ENCODE peak calls at places on chromosomes 7 and 10, in eight cellular contexts. Y, F, M, W, B, G, P and T are unnamed samples. For H3K4me1, the result is how much of the 10 kb centered on the place peaks cover.

GRCh38 chr7:6209340-6209739 is 63.1 kb downstream of the CYTH3 start:
- DNase-seq in F (no peak), M (no peak), G (no peak), Y (no peak), B (no peak), W (no peak), P (no peak), T (no peak)

GRCh38 chr7:44218418-44219201 is 17.8 kb downstream of the YKT6 start:
- DNase-seq in Y (no peak), M (peak), G (no peak), F (no peak), B (peak), W (no peak), P (no peak), T (no peak)

GRCh38 chr7:80659120-80660055 is 20.9 kb downstream of the CD36 start:
- DNase-seq in W (no peak), Y (no peak), P (no peak), M (peak), F (no peak), G (no peak), B (no peak), T (no peak)

GRCh38 chr10:26839966-26840627 is 20.7 kb downstream of the ABI1 start:
- DNase-seq in Y (no peak), B (no peak), P (no peak), W (no peak), G (no peak), M (peak), F (no peak), T (no peak)

GRCh38 chr7:44603208-44603607 is 3.2 kb upstream of the OGDH start:
- DNase-seq in M (no peak), F (no peak), Y (no peak), P (no peak), W (no peak), G (no peak), B (no peak), T (no peak)

GRCh38 chr10:93319855-93320254 is 162.3 kb downstream of the MYOF start:
- DNase-seq in W (no peak), G (no peak), B (no peak), M (no peak), Y (no peak), F (no peak), P (no peak), T (no peak)

GRCh38 chr10:110444009-110444347 is 53.7 kb upstream of the DUSP5 start:
- DNase-seq in B (no peak), P (no peak), W (peak), M (peak), G (peak), F (no peak), Y (no peak), T (no peak)

GRCh38 chr10:2989292-2989947 is 77.9 kb upstream of the PFKP start:
- DNase-seq in P (no peak), W (no peak), F (no peak), Y (no peak), G (no peak), M (no peak), B (no peak), T (no peak)

GRCh38 chr7:2863461-2864066 is 19.5 kb upstream of the GNA12 start:
- DNase-seq in G (peak), Y (peak), P (peak), W (peak), B (peak), F (peak), M (no peak), T (peak)

GRCh38 chr10:58963101-58963534 is 213.3 kb upstream of the PHYHIPL start:
- DNase-seq in W (no peak), F (no peak), P (no peak), Y (no peak), M (peak), G (no peak), B (no peak), T (no peak)

GRCh38 chr10:6473901-6474370 is 106.1 kb downstream of the PRKCQ start:
- DNase-seq in B (no peak), G (no peak), M (no peak), P (no peak), W (no peak), F (no peak), Y (no peak), T (no peak)

GRCh38 chr10:102237711-102238252 is 3.5 kb downstream of the PITX3 start:
- DNase-seq in F (no peak), W (no peak), B (no peak), G (no peak), Y (no peak), M (no peak), P (no peak), T (no peak)

GRCh38 chr10:83332695-83333094 is 806.6 kb upstream of the GHITM start:
- DNase-seq in W (no peak), P (no peak), B (no peak), M (no peak), G (no peak), F (no peak), Y (no peak), T (no peak)

GRCh38 chr10:77799352-77799751 is 127.2 kb downstream of the DLG5 start:
- DNase-seq in P (no peak), B (no peak), Y (no peak), W (no peak), M (no peak), G (no peak), F (no peak), T (no peak)

GRCh38 chr10:101080933-101081546 is 19.3 kb downstream of the KAZALD1 start:
- DNase-seq in G (no peak), M (peak), F (no peak), Y (no peak), P (no peak), B (no peak), W (no peak), T (no peak)

GRCh38 chr7:41059796-41060195 is 643.1 kb downstream of the INHBA start:
- DNase-seq in B (no peak), M (no peak), P (no peak), F (no peak), G (no peak), Y (no peak), W (no peak), T (no peak)

GRCh38 chr7:78395298-78396120 is 596.9 kb downstream of the PHTF2 start:
- DNase-seq in Y (no peak), B (no peak), P (no peak), F (no peak), W (no peak), G (no peak), M (no peak), T (no peak)

GRCh38 chr10:1572519-1573333 is 164.6 kb downstream of the ADARB2 start:
- DNase-seq in B (no peak), M (peak), G (no peak), F (no peak), W (no peak), P (no peak), Y (no peak), T (no peak)

GRCh38 chr10:75770634-75771081 is 339.2 kb downstream of the LRMDA start:
- DNase-seq in P (peak), G (peak), W (no peak), M (no peak), B (no peak), Y (no peak), F (no peak), T (no peak)

GRCh38 chr7:76512941-76513816 is 2.8 kb downstream of the UPK3B start:
- DNase-seq in F (peak), B (peak), P (peak), W (no peak), G (no peak), M (peak), Y (no peak), T (no peak)

DNA sequence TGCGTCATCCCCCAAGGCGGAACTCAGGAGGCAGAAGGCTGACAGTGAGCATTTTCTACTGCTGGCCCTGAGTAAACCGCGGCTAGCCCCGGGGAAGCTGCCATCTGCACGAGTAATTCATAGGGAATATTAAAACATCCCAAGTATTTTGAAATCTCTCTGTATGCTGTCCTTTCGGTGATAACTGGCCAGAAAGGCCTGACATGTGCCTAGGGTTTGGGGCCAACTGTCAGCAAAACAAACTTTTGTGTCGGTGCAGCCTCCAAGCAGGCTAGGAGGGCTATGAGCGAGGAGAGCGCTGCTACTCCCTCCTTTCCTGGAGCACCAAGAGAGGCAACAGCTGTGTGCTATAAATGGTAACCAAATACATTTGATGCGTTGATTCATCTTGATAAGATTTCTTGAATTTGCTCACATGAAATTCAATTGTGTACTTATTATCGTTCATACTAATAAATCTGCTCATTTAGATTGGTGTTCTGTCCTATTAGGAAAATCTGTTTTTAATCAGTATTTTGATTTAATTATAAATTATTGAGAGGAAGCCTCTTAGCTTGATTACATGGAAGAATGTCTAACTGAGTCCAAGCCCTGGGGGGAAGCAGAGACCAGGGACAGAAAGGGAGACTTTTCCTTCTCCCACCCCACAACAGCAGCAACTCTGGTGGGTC is 124.4 kb upstream of the NPS start:
- DNase-seq in W (no peak), Y (no peak), F (no peak), M (no peak), G (no peak), P (peak), B (no peak), T (no peak)
- H3K4me1 ChIP-seq in W (under half), Y (under half), F (under half), M (under half), G (under half), P (under half), B (under half), T (under half)

GRCh38 chr10:88154596-88155250 is 291.3 kb downstream of the PTEN start:
- DNase-seq in B (no peak), W (no peak), F (no peak), M (no peak), Y (no peak), P (no peak), G (no peak), T (no peak)
- H3K4me1 ChIP-seq in B (under half), W (under half), F (half or more), M (under half), Y (under half), P (under half), G (under half), T (under half)

GRCh38 chr7:155618708-155619633 is 25.5 kb upstream of the RBM33 start:
- DNase-seq in G (no peak), F (no peak), Y (no peak), B (peak), P (no peak), W (no peak), M (no peak), T (no peak)
- H3K4me1 ChIP-seq in G (under half), F (under half), Y (under half), B (under half), P (under half), W (under half), M (under half), T (under half)

GRCh38 chr10:72911758-72912157 is 18.2 kb downstream of the OIT3 start:
- DNase-seq in M (no peak), Y (no peak), G (no peak), W (no peak), B (no peak), F (no peak), P (no peak), T (no peak)

GRCh38 chr10:72918352-72918751 is 24.8 kb downstream of the OIT3 start:
- DNase-seq in B (no peak), F (no peak), P (no peak), M (no peak), W (no peak), G (no peak), Y (no peak), T (no peak)

GRCh38 chr10:72910705-72911104 is 17.2 kb downstream of the OIT3 start:
- DNase-seq in W (no peak), P (no peak), B (no peak), Y (no peak), F (no peak), M (no peak), G (no peak), T (no peak)

GRCh38 chr10:72913287-72913686 is 19.7 kb downstream of the OIT3 start:
- DNase-seq in F (no peak), B (no peak), W (no peak), P (no peak), G (no peak), M (no peak), Y (no peak), T (no peak)

GRCh38 chr10:72912715-72913114 is 19.2 kb downstream of the OIT3 start:
- DNase-seq in B (no peak), W (no peak), F (no peak), Y (no peak), M (no peak), G (no peak), P (no peak), T (no peak)
- H3K4me1 ChIP-seq in B (under half), W (under half), F (under half), Y (under half), M (under half), G (under half), P (under half), T (under half)

GRCh38 chr7:50664461-50664922 is 99.3 kb upstream of the DDC start:
- DNase-seq in W (no peak), F (peak), B (no peak), G (no peak), P (peak), M (no peak), Y (no peak), T (no peak)

GRCh38 chr7:50663396-50664102 is 98.3 kb upstream of the DDC start:
- DNase-seq in M (no peak), F (peak), W (no peak), G (no peak), P (no peak), B (no peak), Y (no peak), T (no peak)

GRCh38 chr7:50661345-50662058 is 96.3 kb upstream of the DDC start:
- DNase-seq in P (no peak), Y (no peak), G (no peak), B (peak), M (no peak), W (peak), F (no peak), T (no peak)

GRCh38 chr7:50662059-50662689 is 97.0 kb upstream of the DDC start:
- DNase-seq in G (no peak), M (no peak), Y (no peak), B (no peak), W (peak), P (no peak), F (no peak), T (no peak)

GRCh38 chr7:50662996-50663395 is 97.8 kb upstream of the DDC start:
- DNase-seq in M (no peak), G (no peak), Y (no peak), F (peak), W (no peak), B (no peak), P (no peak), T (no peak)
- H3K4me1 ChIP-seq in M (under half), G (half or more), Y (half or more), F (under half), W (half or more), B (half or more), P (half or more), T (under half)

DNA sequence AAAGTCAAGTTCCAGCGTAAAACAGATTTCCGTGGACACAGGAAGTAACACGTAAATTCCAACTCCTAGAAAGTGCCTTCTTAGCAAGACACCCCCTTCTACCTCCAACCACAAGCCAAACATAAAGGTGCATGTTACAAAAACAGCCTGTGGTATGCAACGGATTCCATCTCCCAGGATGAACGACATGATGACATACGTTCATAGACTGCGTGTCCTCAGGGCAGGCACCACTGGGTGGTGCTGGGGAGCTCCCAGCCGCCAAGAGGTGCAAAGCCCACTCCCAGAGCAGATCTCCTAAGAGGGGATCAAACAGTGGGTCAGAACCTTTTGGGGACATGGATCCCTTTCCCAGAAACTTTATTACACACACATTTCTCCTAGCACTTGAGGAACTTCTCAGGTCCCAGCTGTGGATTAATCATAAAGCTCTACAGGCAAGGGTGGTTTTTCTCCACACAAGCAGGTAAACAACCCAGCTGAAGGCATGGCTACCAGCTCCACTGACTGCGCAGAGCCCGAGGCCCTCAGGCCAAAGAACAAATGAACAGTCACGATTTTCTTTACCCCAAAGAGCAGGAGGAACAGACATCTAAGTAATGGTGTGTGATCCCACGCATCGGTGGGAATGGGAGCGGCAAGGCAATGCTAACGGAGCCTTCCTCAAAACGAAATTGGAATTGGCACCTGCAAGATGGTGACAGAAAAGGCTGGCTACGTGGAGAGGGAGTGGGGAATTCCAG is 13.8 kb downstream of the PSAP start:
- DNase-seq in B (no peak), G (no peak), P (no peak), M (peak), W (no peak), Y (no peak), F (no peak), T (no peak)
- H3K4me1 ChIP-seq in B (half or more), G (half or more), P (half or more), M (under half), W (half or more), Y (under half), F (half or more), T (half or more)

GRCh38 chr10:80412521-80412920 is 4.2 kb downstream of the PRXL2A start:
- DNase-seq in W (no peak), B (no peak), Y (no peak), F (no peak), P (no peak), G (no peak), M (no peak), T (no peak)

GRCh38 chr10:80413152-80413996 is 5.0 kb downstream of the PRXL2A start:
- DNase-seq in M (peak), B (no peak), F (peak), Y (no peak), G (no peak), P (no peak), W (peak), T (no peak)

GRCh38 chr10:80411267-80411668 is 2.9 kb downstream of the PRXL2A start:
- DNase-seq in B (no peak), M (peak), W (peak), P (peak), Y (no peak), F (peak), G (no peak), T (no peak)

GRCh38 chr10:80410578-80411145 is 2.3 kb downstream of the PRXL2A start:
- DNase-seq in M (no peak), P (no peak), W (no peak), G (no peak), F (no peak), Y (no peak), B (no peak), T (no peak)

DNA sequence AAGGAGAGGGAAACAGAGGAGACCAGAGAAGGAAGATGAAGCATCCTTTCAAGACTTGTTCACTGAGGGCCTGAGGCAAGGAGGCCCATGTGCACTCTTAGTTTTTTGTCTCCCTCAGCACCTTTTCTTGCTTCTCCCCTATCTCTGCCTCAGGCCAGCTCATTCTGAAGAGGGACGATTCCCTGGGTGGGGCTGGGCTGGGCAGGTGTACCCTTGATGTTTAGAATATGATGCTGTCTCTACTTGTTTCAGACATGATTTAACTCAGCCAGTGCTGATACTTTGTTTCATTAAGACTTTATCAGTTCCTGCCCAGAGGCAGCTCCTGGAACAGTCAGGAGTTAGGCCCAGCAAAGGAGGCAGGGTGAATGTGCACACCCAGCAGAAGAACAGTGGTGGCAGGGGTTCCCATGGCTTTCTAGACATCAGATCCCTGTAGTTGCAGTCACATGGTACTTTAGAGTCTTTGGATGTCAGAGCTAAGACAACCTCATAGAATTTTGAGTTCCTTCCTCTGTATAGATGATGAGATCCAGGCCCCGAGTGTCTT is 3.4 kb downstream of the PRXL2A start:
- DNase-seq in F (no peak), Y (no peak), G (no peak), P (no peak), M (no peak), W (no peak), B (no peak), T (no peak)
- H3K4me1 ChIP-seq in F (half or more), Y (under half), G (half or more), P (half or more), M (half or more), W (under half), B (under half), T (half or more)

GRCh38 chr10:119292968-119293367 is 85.6 kb downstream of the GRK5 start:
- DNase-seq in B (no peak), Y (no peak), G (no peak), W (no peak), M (no peak), P (no peak), F (no peak), T (no peak)
- H3K4me1 ChIP-seq in B (under half), Y (half or more), G (half or more), W (under half), M (under half), P (under half), F (under half), T (half or more)

GRCh38 chr10:71728218-71728737 is 8.7 kb upstream of the C10orf105 start:
- DNase-seq in P (no peak), Y (no peak), G (no peak), M (no peak), W (no peak), B (peak), F (no peak), T (no peak)

GRCh38 chr10:71735709-71736569 is 16.4 kb upstream of the C10orf105 start:
- DNase-seq in Y (peak), M (no peak), B (peak), F (no peak), G (no peak), P (no peak), W (no peak), T (no peak)

GRCh38 chr10:71734797-71735196 is 15.2 kb upstream of the C10orf105 start:
- DNase-seq in Y (no peak), F (no peak), W (no peak), M (no peak), P (no peak), B (no peak), G (no peak), T (no peak)

GRCh38 chr10:71729023-71729649 is 9.6 kb upstream of the C10orf105 start:
- DNase-seq in Y (no peak), W (peak), G (peak), F (no peak), M (no peak), P (no peak), B (peak), T (no peak)

DNA sequence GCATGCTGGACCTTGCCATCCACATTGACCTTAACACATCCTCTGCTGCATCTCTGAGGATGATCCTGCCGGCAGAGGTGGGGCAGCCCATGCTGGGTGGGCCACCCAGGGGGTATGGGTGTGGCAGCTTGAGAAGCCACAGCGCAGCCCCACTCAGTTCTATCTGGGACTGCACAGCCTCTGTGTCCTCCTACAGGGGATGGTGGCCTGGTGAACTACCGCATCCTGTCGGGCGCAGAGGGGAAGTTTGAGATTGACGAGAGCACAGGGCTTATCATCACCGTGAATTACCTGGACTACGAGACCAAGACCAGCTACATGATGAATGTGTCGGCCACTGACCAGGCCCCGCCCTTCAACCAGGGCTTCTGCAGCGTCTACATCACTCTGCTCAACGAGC is 12.2 kb upstream of the C10orf105 start:
- DNase-seq in M (no peak), Y (no peak), W (no peak), F (no peak), G (no peak), B (no peak), P (no peak), T (no peak)
- H3K4me1 ChIP-seq in M (under half), Y (half or more), W (under half), F (under half), G (under half), B (half or more), P (under half), T (under half)